ENCODE peak calls at places on chromosomes 11 and 22, in seven cellular contexts. I, N, C, L, K, R and P are unnamed samples.

GRCh38 chr22:25111579-25112517 is 87.8 kb upstream of the CRYBB3 start:
- DNase-seq in I (peak; percentile 71), N (no peak), C (no peak), L (peak; percentile 16), K (peak; percentile 68), R (no peak), P (peak; percentile 7)

GRCh38 chr22:18000441-18001039 is 23.8 kb downstream of the MICAL3 start:
- DNase-seq in I (peak; percentile 36), N (peak; percentile 15), C (peak; percentile 34), L (peak; percentile 9), K (peak; percentile 58), R (peak; percentile 10), P (peak; percentile 54)

GRCh38 chr22:43263645-43264514 is 76.9 kb upstream of the TTLL12 start:
- DNase-seq in I (peak; percentile 69), N (peak; percentile 42), C (peak; percentile 79), L (peak; percentile 65), K (peak; percentile 98), R (peak; percentile 72), P (peak; percentile 44)

GRCh38 chr22:29073618-29074275 is 912 bp downstream of the KREMEN1 start:
- DNase-seq in I (peak; percentile 60), N (no peak), C (no peak), L (no peak), K (no peak), R (no peak), P (no peak)

GRCh38 chr11:66039765-66040164 is 9.2 kb downstream of the GAL3ST3 start:
- DNase-seq in I (no peak), N (no peak), C (no peak), L (no peak), K (no peak), R (no peak), P (no peak)

GRCh38 chr11:44497995-44498394 is 67.5 kb upstream of the CD82 start:
- DNase-seq in I (no peak), N (no peak), C (no peak), L (no peak), K (no peak), R (no peak), P (no peak)

GRCh38 chr11:110303414-110303826 is 7.0 kb upstream of the RDX start:
- DNase-seq in I (no peak), N (no peak), C (no peak), L (no peak), K (no peak), R (no peak), P (peak; percentile 37)

GRCh38 chr11:122784325-122785155 is 53.8 kb upstream of the CRTAM start:
- DNase-seq in I (no peak), N (no peak), C (no peak), L (no peak), K (no peak), R (no peak), P (no peak)

GRCh38 chr11:64107300-64107699 is 58.6 kb downstream of the MACROD1 start:
- DNase-seq in I (no peak), N (no peak), C (no peak), L (no peak), K (no peak), R (no peak), P (no peak)

GRCh38 chr11:1161410-1162152 is 3.8 kb downstream of the MUC5AC start:
- DNase-seq in I (peak; percentile 3), N (no peak), C (no peak), L (no peak), K (no peak), R (no peak), P (no peak)

GRCh38 chr22:46936378-46936916 is 174.0 kb downstream of the TBC1D22A start:
- DNase-seq in I (no peak), N (peak; percentile 53), C (no peak), L (no peak), K (no peak), R (no peak), P (no peak)

GRCh38 chr22:45460288-45461109 is 42.2 kb upstream of the FBLN1 start:
- DNase-seq in I (peak; percentile 36), N (no peak), C (no peak), L (no peak), K (no peak), R (no peak), P (no peak)

GRCh38 chr11:83862691-83863090 is 576.5 kb upstream of the CCDC90B start:
- DNase-seq in I (no peak), N (no peak), C (no peak), L (no peak), K (no peak), R (no peak), P (no peak)